ENCODE peak calls at places on chromosomes 13 and 19, in six cellular contexts. Y is foreskin melanocyte; L is left colon; S is activated T-helper 1 cell treated with anti-CD3 and anti-CD28 coated beads, Interleukin-2, amount 50 U/mL, for 16 hours; W is stimulated activated CD8-positive, alpha-beta memory T cell treated with anti-CD3 and anti-CD28 coated beads, Interleukin-12 subunit alpha, Interleukin-12 subunit beta, amount 100 ng/mL, for 1 hour; P is cardiac fibroblast. O is an unnamed sample.

GRCh38 chr19:38213911-38214625 is 10.0 kb downstream of the DPF1 start:
- DNase-seq in Y (no peak), L (no peak), S (no peak), W (peak), P (peak), O (peak)

GRCh38 chr13:98512774-98513327 is 64.1 kb downstream of the STK24 start:
- DNase-seq in Y (no peak), L (no peak), S (no peak), W (no peak), P (no peak), O (no peak)

GRCh38 chr19:37845932-37846331 is 60.5 kb downstream of the WDR87 start:
- DNase-seq in Y (no peak), L (no peak), S (no peak), W (no peak), P (peak), O (no peak)

GRCh38 chr13:50094615-50095293 is 79.5 kb downstream of the KCNRG start:
- DNase-seq in Y (no peak), L (no peak), S (no peak), W (no peak), P (peak), O (no peak)

GRCh38 chr13:40589285-40590109 is 76.9 kb downstream of the FOXO1 start:
- DNase-seq in Y (peak), L (no peak), S (no peak), W (no peak), P (peak), O (no peak)

GRCh38 chr13:25415196-25415595 is 43.4 kb downstream of the ATP8A2 start:
- DNase-seq in Y (no peak), L (no peak), S (no peak), W (no peak), P (no peak), O (no peak)

GRCh38 chr19:49775742-49776370 is 9.1 kb downstream of the AP2A1 start:
- DNase-seq in Y (no peak), L (no peak), S (no peak), W (no peak), P (no peak), O (no peak)

GRCh38 chr13:112877496-112877895 is 91.5 kb upstream of the MCF2L start:
- DNase-seq in Y (no peak), L (no peak), S (no peak), W (no peak), P (no peak), O (no peak)

GRCh38 chr19:7152568-7152967 is 83.1 kb downstream of the ZNF557 start:
- DNase-seq in Y (no peak), L (no peak), S (no peak), W (no peak), P (no peak), O (no peak)

GRCh38 chr13:90293793-90294361 is 1053.6 kb upstream of the MIR17HG start:
- DNase-seq in Y (no peak), L (no peak), S (no peak), W (no peak), P (no peak), O (no peak)

GRCh38 chr19:2255112-2255845 is 938 bp downstream of the JSRP1 start:
- DNase-seq in Y (no peak), L (no peak), S (no peak), W (no peak), P (no peak), O (no peak)

GRCh38 chr13:51590966-51591627 is 6.8 kb downstream of the WDFY2 start:
- DNase-seq in Y (peak), L (no peak), S (no peak), W (no peak), P (peak), O (no peak)